ENCODE peak calls at places on chromosomes 16 and 17, in eight cellular contexts. One of them, this sample, is unnamed.

GRCh38 chr17:81160306-81160705 is 5.0 kb upstream of the PVALEF start:
- DNase-seq in stomach: no peak
- DNase-seq in WERI-Rb-1: no peak
- DNase-seq in GM23338: no peak
- DNase-seq in CD4-positive, alpha-beta T cell: no peak
- DNase-seq in HL-60: no peak
- DNase-seq in body of pancreas: peak
- DNase-seq in mammary epithelial cell: no peak
- DNase-seq in this sample: no peak

GRCh38 chr16:3812469-3813172 is 67.9 kb downstream of the CREBBP start:
- DNase-seq in stomach: no peak
- DNase-seq in WERI-Rb-1: no peak
- DNase-seq in GM23338: peak
- DNase-seq in CD4-positive, alpha-beta T cell: no peak
- DNase-seq in HL-60: no peak
- DNase-seq in body of pancreas: no peak
- DNase-seq in mammary epithelial cell: no peak
- DNase-seq in this sample: no peak

GRCh38 chr17:16313159-16314090 is 39.8 kb downstream of the CENPV start:
- DNase-seq in stomach: no peak
- DNase-seq in WERI-Rb-1: no peak
- DNase-seq in GM23338: no peak
- DNase-seq in CD4-positive, alpha-beta T cell: no peak
- DNase-seq in HL-60: no peak
- DNase-seq in body of pancreas: no peak
- DNase-seq in mammary epithelial cell: no peak
- DNase-seq in this sample: no peak

GRCh38 chr17:28725660-28726395 is at the start of gene TLCD1:
- DNase-seq in stomach: peak
- DNase-seq in WERI-Rb-1: peak
- DNase-seq in GM23338: peak
- DNase-seq in CD4-positive, alpha-beta T cell: peak
- DNase-seq in HL-60: peak
- DNase-seq in body of pancreas: peak
- DNase-seq in mammary epithelial cell: peak
- DNase-seq in this sample: no peak

GRCh38 chr16:28166394-28167208 is 45.2 kb downstream of the XPO6 start:
- DNase-seq in stomach: no peak
- DNase-seq in WERI-Rb-1: no peak
- DNase-seq in GM23338: no peak
- DNase-seq in CD4-positive, alpha-beta T cell: no peak
- DNase-seq in HL-60: no peak
- DNase-seq in body of pancreas: no peak
- DNase-seq in mammary epithelial cell: peak
- DNase-seq in this sample: no peak

GRCh38 chr17:82076785-82077591 is 11.4 kb upstream of the DUS1L start:
- DNase-seq in stomach: no peak
- DNase-seq in WERI-Rb-1: no peak
- DNase-seq in GM23338: peak
- DNase-seq in CD4-positive, alpha-beta T cell: no peak
- DNase-seq in HL-60: no peak
- DNase-seq in body of pancreas: no peak
- DNase-seq in mammary epithelial cell: no peak
- DNase-seq in this sample: no peak

GRCh38 chr17:73430848-73431247 is 119.0 kb upstream of the CDC42EP4 start:
- DNase-seq in stomach: no peak
- DNase-seq in WERI-Rb-1: no peak
- DNase-seq in GM23338: no peak
- DNase-seq in CD4-positive, alpha-beta T cell: no peak
- DNase-seq in HL-60: peak
- DNase-seq in body of pancreas: no peak
- DNase-seq in mammary epithelial cell: no peak
- DNase-seq in this sample: no peak

GRCh38 chr16:1745181-1745899 is 26.0 kb downstream of the NME3 start:
- DNase-seq in stomach: no peak
- DNase-seq in WERI-Rb-1: no peak
- DNase-seq in GM23338: no peak
- DNase-seq in CD4-positive, alpha-beta T cell: no peak
- DNase-seq in HL-60: no peak
- DNase-seq in body of pancreas: no peak
- DNase-seq in mammary epithelial cell: peak
- DNase-seq in this sample: no peak

GRCh38 chr16:13453325-13453724 is 466.6 kb upstream of the ERCC4 start:
- DNase-seq in stomach: no peak
- DNase-seq in WERI-Rb-1: peak
- DNase-seq in GM23338: no peak
- DNase-seq in CD4-positive, alpha-beta T cell: no peak
- DNase-seq in HL-60: no peak
- DNase-seq in body of pancreas: peak
- DNase-seq in mammary epithelial cell: peak
- DNase-seq in this sample: no peak

GRCh38 chr16:54506691-54507090 is 220.1 kb upstream of the IRX3 start:
- DNase-seq in stomach: no peak
- DNase-seq in WERI-Rb-1: peak
- DNase-seq in GM23338: peak
- DNase-seq in CD4-positive, alpha-beta T cell: no peak
- DNase-seq in HL-60: no peak
- DNase-seq in body of pancreas: no peak
- DNase-seq in mammary epithelial cell: no peak
- DNase-seq in this sample: no peak

GRCh38 chr17:67565068-67565467 is 152.7 kb upstream of the NOL11 start:
- DNase-seq in stomach: no peak
- DNase-seq in WERI-Rb-1: no peak
- DNase-seq in GM23338: no peak
- DNase-seq in CD4-positive, alpha-beta T cell: no peak
- DNase-seq in HL-60: no peak
- DNase-seq in body of pancreas: no peak
- DNase-seq in mammary epithelial cell: no peak
- DNase-seq in this sample: no peak

GRCh38 chr16:88697831-88698693 is 8.1 kb downstream of the RNF166 start:
- DNase-seq in stomach: no peak
- DNase-seq in WERI-Rb-1: peak
- DNase-seq in GM23338: peak
- DNase-seq in CD4-positive, alpha-beta T cell: no peak
- DNase-seq in HL-60: no peak
- DNase-seq in body of pancreas: no peak
- DNase-seq in mammary epithelial cell: no peak
- DNase-seq in this sample: no peak

GRCh38 chr16:87842209-87842869 is 27.0 kb downstream of the SLC7A5 start:
- DNase-seq in stomach: no peak
- DNase-seq in WERI-Rb-1: no peak
- DNase-seq in GM23338: no peak
- DNase-seq in CD4-positive, alpha-beta T cell: no peak
- DNase-seq in HL-60: no peak
- DNase-seq in body of pancreas: no peak
- DNase-seq in mammary epithelial cell: no peak
- DNase-seq in this sample: no peak

GRCh38 chr17:73939808-73940207 is 263.7 kb upstream of the RPL38 start:
- DNase-seq in stomach: no peak
- DNase-seq in WERI-Rb-1: no peak
- DNase-seq in GM23338: no peak
- DNase-seq in CD4-positive, alpha-beta T cell: no peak
- DNase-seq in HL-60: no peak
- DNase-seq in body of pancreas: no peak
- DNase-seq in mammary epithelial cell: no peak
- DNase-seq in this sample: no peak

GRCh38 chr16:77610496-77610895 is 111.8 kb upstream of the NUDT7 start:
- DNase-seq in stomach: no peak
- DNase-seq in WERI-Rb-1: no peak
- DNase-seq in GM23338: no peak
- DNase-seq in CD4-positive, alpha-beta T cell: no peak
- DNase-seq in HL-60: no peak
- DNase-seq in body of pancreas: no peak
- DNase-seq in mammary epithelial cell: peak
- DNase-seq in this sample: no peak

GRCh38 chr16:83305092-83305491 is 502.7 kb upstream of the HSBP1 start:
- DNase-seq in stomach: no peak
- DNase-seq in WERI-Rb-1: no peak
- DNase-seq in GM23338: no peak
- DNase-seq in CD4-positive, alpha-beta T cell: no peak
- DNase-seq in HL-60: no peak
- DNase-seq in body of pancreas: no peak
- DNase-seq in mammary epithelial cell: peak
- DNase-seq in this sample: no peak

GRCh38 chr16:48430890-48431289 is 45.7 kb upstream of the SIAH1 start:
- DNase-seq in stomach: no peak
- DNase-seq in WERI-Rb-1: no peak
- DNase-seq in GM23338: no peak
- DNase-seq in CD4-positive, alpha-beta T cell: no peak
- DNase-seq in HL-60: no peak
- DNase-seq in body of pancreas: no peak
- DNase-seq in mammary epithelial cell: no peak
- DNase-seq in this sample: no peak

GRCh38 chr17:7478276-7479138 is 924 bp downstream of the ZBTB4 start:
- DNase-seq in stomach: peak
- DNase-seq in WERI-Rb-1: peak
- DNase-seq in GM23338: peak
- DNase-seq in CD4-positive, alpha-beta T cell: peak
- DNase-seq in HL-60: no peak
- DNase-seq in body of pancreas: peak
- DNase-seq in mammary epithelial cell: no peak
- DNase-seq in this sample: peak

GRCh38 chr17:17808706-17809432 is 27.9 kb downstream of the SREBF1 start:
- DNase-seq in stomach: no peak
- DNase-seq in WERI-Rb-1: no peak
- DNase-seq in GM23338: no peak
- DNase-seq in CD4-positive, alpha-beta T cell: no peak
- DNase-seq in HL-60: no peak
- DNase-seq in body of pancreas: no peak
- DNase-seq in mammary epithelial cell: peak
- DNase-seq in this sample: no peak

GRCh38 chr17:74454197-74455024 is 12.0 kb upstream of the CD300A start:
- DNase-seq in stomach: no peak
- DNase-seq in WERI-Rb-1: peak
- DNase-seq in GM23338: peak
- DNase-seq in CD4-positive, alpha-beta T cell: no peak
- DNase-seq in HL-60: no peak
- DNase-seq in body of pancreas: peak
- DNase-seq in mammary epithelial cell: peak
- DNase-seq in this sample: peak

GRCh38 chr17:69060835-69061234 is at the start of gene ABCA9:
- DNase-seq in stomach: no peak
- DNase-seq in WERI-Rb-1: no peak
- DNase-seq in GM23338: no peak
- DNase-seq in CD4-positive, alpha-beta T cell: no peak
- DNase-seq in HL-60: no peak
- DNase-seq in body of pancreas: no peak
- DNase-seq in mammary epithelial cell: no peak
- DNase-seq in this sample: no peak

GRCh38 chr16:23469814-23470213 is 16.8 kb upstream of the COG7 start:
- DNase-seq in stomach: no peak
- DNase-seq in WERI-Rb-1: no peak
- DNase-seq in GM23338: no peak
- DNase-seq in CD4-positive, alpha-beta T cell: no peak
- DNase-seq in HL-60: no peak
- DNase-seq in body of pancreas: peak
- DNase-seq in mammary epithelial cell: peak
- DNase-seq in this sample: no peak

GRCh38 chr16:83574388-83574787 is 233.4 kb upstream of the HSBP1 start:
- DNase-seq in stomach: no peak
- DNase-seq in WERI-Rb-1: no peak
- DNase-seq in GM23338: peak
- DNase-seq in CD4-positive, alpha-beta T cell: no peak
- DNase-seq in HL-60: no peak
- DNase-seq in body of pancreas: no peak
- DNase-seq in mammary epithelial cell: peak
- DNase-seq in this sample: no peak

GRCh38 chr17:20225162-20226115 is 216.3 kb downstream of the SPECC1 start:
- DNase-seq in stomach: no peak
- DNase-seq in WERI-Rb-1: no peak
- DNase-seq in GM23338: peak
- DNase-seq in CD4-positive, alpha-beta T cell: no peak
- DNase-seq in HL-60: no peak
- DNase-seq in body of pancreas: no peak
- DNase-seq in mammary epithelial cell: no peak
- DNase-seq in this sample: no peak
- TF ChIP-seq CTCF in stomach: no peak
- TF ChIP-seq CTCF in WERI-Rb-1: peak
- TF ChIP-seq CTCF in GM23338: peak
- TF ChIP-seq CTCF in CD4-positive, alpha-beta T cell: no peak
- TF ChIP-seq CTCF in HL-60: no peak
- TF ChIP-seq CTCF in body of pancreas: no peak
- TF ChIP-seq CTCF in mammary epithelial cell: peak
- TF ChIP-seq CTCF in this sample: no peak

GRCh38 chr16:7422489-7422888 is 89.8 kb downstream of the RBFOX1 start:
- DNase-seq in stomach: no peak
- DNase-seq in WERI-Rb-1: no peak
- DNase-seq in GM23338: no peak
- DNase-seq in CD4-positive, alpha-beta T cell: no peak
- DNase-seq in HL-60: no peak
- DNase-seq in body of pancreas: no peak
- DNase-seq in mammary epithelial cell: no peak
- DNase-seq in this sample: no peak
- H3K27ac ChIP-seq in stomach: no peak
- H3K27ac ChIP-seq in WERI-Rb-1: no peak
- H3K27ac ChIP-seq in GM23338: no peak
- H3K27ac ChIP-seq in CD4-positive, alpha-beta T cell: no peak
- H3K27ac ChIP-seq in HL-60: no peak
- H3K27ac ChIP-seq in body of pancreas: no peak
- H3K27ac ChIP-seq in mammary epithelial cell: no peak
- H3K27ac ChIP-seq in this sample: peak

GRCh38 chr17:71084838-71085237 is 915.5 kb downstream of the KCNJ2 start:
- DNase-seq in stomach: no peak
- DNase-seq in WERI-Rb-1: no peak
- DNase-seq in GM23338: no peak
- DNase-seq in CD4-positive, alpha-beta T cell: no peak
- DNase-seq in HL-60: no peak
- DNase-seq in body of pancreas: no peak
- DNase-seq in mammary epithelial cell: no peak
- DNase-seq in this sample: no peak

GRCh38 chr17:71084219-71084618 is 914.9 kb downstream of the KCNJ2 start:
- DNase-seq in stomach: peak
- DNase-seq in WERI-Rb-1: peak
- DNase-seq in GM23338: peak
- DNase-seq in CD4-positive, alpha-beta T cell: no peak
- DNase-seq in HL-60: no peak
- DNase-seq in body of pancreas: peak
- DNase-seq in mammary epithelial cell: peak
- DNase-seq in this sample: no peak

GRCh38 chr17:71080937-71081336 is 911.6 kb downstream of the KCNJ2 start:
- DNase-seq in stomach: no peak
- DNase-seq in WERI-Rb-1: no peak
- DNase-seq in GM23338: peak
- DNase-seq in CD4-positive, alpha-beta T cell: no peak
- DNase-seq in HL-60: no peak
- DNase-seq in body of pancreas: no peak
- DNase-seq in mammary epithelial cell: no peak
- DNase-seq in this sample: no peak

GRCh38 chr17:71081666-71082065 is 912.3 kb downstream of the KCNJ2 start:
- DNase-seq in stomach: no peak
- DNase-seq in WERI-Rb-1: no peak
- DNase-seq in GM23338: no peak
- DNase-seq in CD4-positive, alpha-beta T cell: no peak
- DNase-seq in HL-60: no peak
- DNase-seq in body of pancreas: no peak
- DNase-seq in mammary epithelial cell: no peak
- DNase-seq in this sample: no peak

GRCh38 chr17:71085238-71086033 is 916.1 kb downstream of the KCNJ2 start:
- DNase-seq in stomach: peak
- DNase-seq in WERI-Rb-1: peak
- DNase-seq in GM23338: peak
- DNase-seq in CD4-positive, alpha-beta T cell: no peak
- DNase-seq in HL-60: no peak
- DNase-seq in body of pancreas: peak
- DNase-seq in mammary epithelial cell: peak
- DNase-seq in this sample: no peak
- TF ChIP-seq CTCF in stomach: no peak
- TF ChIP-seq CTCF in WERI-Rb-1: peak
- TF ChIP-seq CTCF in GM23338: peak
- TF ChIP-seq CTCF in CD4-positive, alpha-beta T cell: no peak
- TF ChIP-seq CTCF in HL-60: no peak
- TF ChIP-seq CTCF in body of pancreas: no peak
- TF ChIP-seq CTCF in mammary epithelial cell: peak
- TF ChIP-seq CTCF in this sample: peak

GRCh38 chr17:2076461-2076984 is 21.6 kb downstream of the HIC1 start:
- DNase-seq in stomach: no peak
- DNase-seq in WERI-Rb-1: no peak
- DNase-seq in GM23338: no peak
- DNase-seq in CD4-positive, alpha-beta T cell: no peak
- DNase-seq in HL-60: no peak
- DNase-seq in body of pancreas: no peak
- DNase-seq in mammary epithelial cell: no peak
- DNase-seq in this sample: no peak
- H3K27ac ChIP-seq in stomach: no peak
- H3K27ac ChIP-seq in WERI-Rb-1: peak
- H3K27ac ChIP-seq in GM23338: no peak
- H3K27ac ChIP-seq in CD4-positive, alpha-beta T cell: no peak
- H3K27ac ChIP-seq in HL-60: no peak
- H3K27ac ChIP-seq in body of pancreas: peak
- H3K27ac ChIP-seq in mammary epithelial cell: no peak
- H3K27ac ChIP-seq in this sample: peak

This sample was measured in dorsolateral prefrontal cortex.